ENCODE peak calls at places on chromosomes 13 and 19, in five cellular contexts. One of them, this sample, is unnamed.
A peak's percentile ranks its signal among the peaks of the same experiment; 100 is the strongest.

GRCh38 chr13:96551540-96551939 is 442.7 kb downstream of the OXGR1 start:
- DNase-seq in IMR-90: no peak
- DNase-seq in mesendoderm: peak; percentile 8
- DNase-seq in neuronal stem cell: no peak
- DNase-seq in mesenchymal stem cell: peak; percentile 42
- DNase-seq in this sample: no peak

GRCh38 chr13:85935868-85936467 is 136.7 kb upstream of the SLITRK6 start:
- DNase-seq in IMR-90: no peak
- DNase-seq in mesendoderm: peak; percentile 15
- DNase-seq in neuronal stem cell: no peak
- DNase-seq in mesenchymal stem cell: no peak
- DNase-seq in this sample: no peak

GRCh38 chr13:114111577-114111976 is 20.8 kb downstream of the RASA3 start:
- DNase-seq in IMR-90: peak; percentile 97
- DNase-seq in mesendoderm: no peak
- DNase-seq in neuronal stem cell: no peak
- DNase-seq in mesenchymal stem cell: peak; percentile 99
- DNase-seq in this sample: no peak

GRCh38 chr13:99003851-99004471 is 26.1 kb upstream of the DOCK9 start:
- DNase-seq in IMR-90: no peak
- DNase-seq in mesendoderm: no peak
- DNase-seq in neuronal stem cell: no peak
- DNase-seq in mesenchymal stem cell: no peak
- DNase-seq in this sample: no peak

GRCh38 chr19:46859637-46860124 is 1.1 kb upstream of the ARHGAP35 start:
- DNase-seq in IMR-90: peak; percentile 55
- DNase-seq in mesendoderm: no peak
- DNase-seq in neuronal stem cell: no peak
- DNase-seq in mesenchymal stem cell: no peak
- DNase-seq in this sample: no peak

GRCh38 chr19:29680447-29680846 is 15.2 kb downstream of the PLEKHF1 start:
- DNase-seq in IMR-90: no peak
- DNase-seq in mesendoderm: no peak
- DNase-seq in neuronal stem cell: no peak
- DNase-seq in mesenchymal stem cell: no peak
- DNase-seq in this sample: no peak

GRCh38 chr13:50030315-50030714 is 15.1 kb downstream of the KCNRG start:
- DNase-seq in IMR-90: peak; percentile 29
- DNase-seq in mesendoderm: peak; percentile 75
- DNase-seq in neuronal stem cell: no peak
- DNase-seq in mesenchymal stem cell: no peak
- DNase-seq in this sample: no peak

GRCh38 chr19:2474232-2475017 is 1.5 kb upstream of the GADD45B start:
- DNase-seq in IMR-90: peak; percentile 87
- DNase-seq in mesendoderm: peak; percentile 95
- DNase-seq in neuronal stem cell: peak; percentile 88
- DNase-seq in mesenchymal stem cell: peak; percentile 96
- DNase-seq in this sample: peak; percentile 89

GRCh38 chr19:17686592-17687042 is 1.5 kb downstream of the UNC13A start:
- DNase-seq in IMR-90: no peak
- DNase-seq in mesendoderm: peak; percentile 89
- DNase-seq in neuronal stem cell: no peak
- DNase-seq in mesenchymal stem cell: peak; percentile 46
- DNase-seq in this sample: peak; percentile 87
- H3K4ac ChIP-seq in IMR-90: no peak overlapping the region
- H3K4ac ChIP-seq in mesendoderm: peak overlapping the region; percentile 17
- H3K4ac ChIP-seq in neuronal stem cell: no peak overlapping the region
- H3K4ac ChIP-seq in mesenchymal stem cell: no peak overlapping the region
- H3K4ac ChIP-seq in this sample: no peak overlapping the region

GRCh38 chr19:3862826-3863500 is 5.9 kb downstream of the ZFR2 start:
- DNase-seq in IMR-90: no peak
- DNase-seq in mesendoderm: no peak
- DNase-seq in neuronal stem cell: no peak
- DNase-seq in mesenchymal stem cell: no peak
- DNase-seq in this sample: no peak

GRCh38 chr19:3867971-3868769 is 668 bp downstream of the ZFR2 start:
- DNase-seq in IMR-90: no peak
- DNase-seq in mesendoderm: peak; percentile 20
- DNase-seq in neuronal stem cell: no peak
- DNase-seq in mesenchymal stem cell: no peak
- DNase-seq in this sample: peak; percentile 67

GRCh38 chr19:3868770-3869456 is at the start of gene ZFR2:
- DNase-seq in IMR-90: no peak
- DNase-seq in mesendoderm: peak; percentile 82
- DNase-seq in neuronal stem cell: no peak
- DNase-seq in mesenchymal stem cell: no peak
- DNase-seq in this sample: peak; percentile 78

GRCh38 chr19:3863648-3864047 is 5.2 kb downstream of the ZFR2 start:
- DNase-seq in IMR-90: no peak
- DNase-seq in mesendoderm: no peak
- DNase-seq in neuronal stem cell: no peak
- DNase-seq in mesenchymal stem cell: no peak
- DNase-seq in this sample: no peak

DNA sequence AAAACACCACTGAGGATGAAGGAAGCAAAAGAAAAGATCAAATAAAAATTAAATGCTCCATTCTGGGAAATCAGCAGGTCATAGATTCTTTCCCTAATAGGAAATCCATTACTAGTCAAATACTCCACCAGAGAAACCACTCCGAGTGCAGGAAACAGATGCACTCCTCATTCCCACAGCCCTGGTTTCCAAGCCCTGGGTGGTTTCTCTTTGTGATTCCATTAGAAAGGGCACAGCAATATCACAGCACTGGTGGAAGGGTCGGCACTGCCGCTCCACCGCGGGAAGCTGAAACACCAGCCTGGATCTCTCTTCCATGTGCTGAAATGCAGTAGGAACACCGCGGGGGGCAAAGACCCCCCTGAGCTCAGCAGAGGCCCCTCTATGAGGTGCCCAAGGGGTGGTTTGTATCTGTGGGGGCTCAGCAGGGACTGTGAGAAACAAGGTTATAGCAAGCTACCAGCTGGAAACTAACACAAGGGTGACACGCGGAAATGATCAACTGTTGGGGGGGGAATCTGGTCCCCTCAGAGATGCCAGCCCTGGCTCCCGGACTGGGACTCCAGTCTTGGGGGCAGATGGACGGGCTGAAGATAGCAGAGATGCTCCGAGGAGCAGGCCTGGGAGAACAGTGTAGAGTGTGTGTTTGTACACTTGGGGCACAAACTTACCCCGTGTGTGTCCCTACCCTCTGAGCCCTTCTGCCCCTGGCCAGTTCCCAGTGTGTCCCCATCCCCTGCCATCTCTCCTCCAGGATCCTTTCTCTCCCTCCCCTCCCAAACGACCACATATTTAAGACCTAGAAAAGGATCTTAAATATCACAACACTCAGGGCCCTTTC is 1.8 kb downstream of the ZFR2 start:
- DNase-seq in IMR-90: no peak
- DNase-seq in mesendoderm: no peak
- DNase-seq in neuronal stem cell: no peak
- DNase-seq in mesenchymal stem cell: no peak
- DNase-seq in this sample: no peak
- H3K4ac ChIP-seq in IMR-90: no peak overlapping the region
- H3K4ac ChIP-seq in mesendoderm: no peak overlapping the region
- H3K4ac ChIP-seq in neuronal stem cell: no peak overlapping the region
- H3K4ac ChIP-seq in mesenchymal stem cell: no peak overlapping the region
- H3K4ac ChIP-seq in this sample: no peak overlapping the region

DNA sequence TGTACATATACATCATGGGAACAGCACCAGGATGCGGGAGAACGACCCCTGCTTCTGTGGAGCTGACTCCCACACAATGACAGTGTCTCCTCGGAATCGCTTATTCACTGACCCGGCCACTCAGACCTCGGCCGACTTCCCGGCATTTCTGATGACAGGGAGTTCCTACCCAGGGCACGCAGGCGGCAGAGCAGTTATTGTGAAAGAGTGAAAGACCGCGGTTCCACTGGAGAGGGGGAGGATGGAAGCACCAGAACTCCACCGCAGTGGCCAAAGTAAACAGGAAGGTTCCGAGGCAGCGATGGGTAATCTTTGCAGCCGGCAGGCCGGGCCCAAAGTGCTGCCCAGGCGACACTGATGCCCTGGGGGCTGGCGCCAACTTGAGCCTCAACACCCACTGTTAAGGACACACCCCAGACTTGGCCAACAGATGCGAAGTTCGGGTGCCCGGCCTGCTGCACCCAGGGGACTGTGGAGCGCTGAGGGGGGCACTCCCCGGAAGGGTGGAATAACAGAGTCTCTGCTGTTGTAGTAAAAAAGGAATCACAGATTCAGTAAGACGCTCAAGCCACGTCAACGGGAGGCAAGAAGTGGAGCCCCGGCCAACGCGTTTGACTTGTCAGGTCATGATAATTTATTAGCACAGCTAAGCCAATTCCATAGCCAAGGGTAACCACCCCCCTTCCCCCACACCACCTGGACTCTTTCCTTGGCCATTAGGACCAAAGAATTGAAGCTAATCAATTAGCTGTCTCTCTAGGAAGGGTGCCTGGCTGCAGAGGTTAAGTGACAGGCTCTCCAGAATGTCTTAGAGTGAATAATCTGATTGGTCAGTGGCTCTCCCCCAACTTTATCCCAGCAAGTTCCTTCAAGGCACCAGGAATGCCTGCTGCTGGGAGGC is 5.8 kb downstream of the MLLT1 start:
- DNase-seq in IMR-90: peak; percentile 88
- DNase-seq in mesendoderm: no peak
- DNase-seq in neuronal stem cell: no peak
- DNase-seq in mesenchymal stem cell: peak; percentile 97
- DNase-seq in this sample: no peak
- H3K4ac ChIP-seq in IMR-90: peak overlapping the region; percentile 96
- H3K4ac ChIP-seq in mesendoderm: no peak overlapping the region
- H3K4ac ChIP-seq in neuronal stem cell: no peak overlapping the region
- H3K4ac ChIP-seq in mesenchymal stem cell: peak overlapping the region; percentile 95
- H3K4ac ChIP-seq in this sample: no peak overlapping the region

DNA sequence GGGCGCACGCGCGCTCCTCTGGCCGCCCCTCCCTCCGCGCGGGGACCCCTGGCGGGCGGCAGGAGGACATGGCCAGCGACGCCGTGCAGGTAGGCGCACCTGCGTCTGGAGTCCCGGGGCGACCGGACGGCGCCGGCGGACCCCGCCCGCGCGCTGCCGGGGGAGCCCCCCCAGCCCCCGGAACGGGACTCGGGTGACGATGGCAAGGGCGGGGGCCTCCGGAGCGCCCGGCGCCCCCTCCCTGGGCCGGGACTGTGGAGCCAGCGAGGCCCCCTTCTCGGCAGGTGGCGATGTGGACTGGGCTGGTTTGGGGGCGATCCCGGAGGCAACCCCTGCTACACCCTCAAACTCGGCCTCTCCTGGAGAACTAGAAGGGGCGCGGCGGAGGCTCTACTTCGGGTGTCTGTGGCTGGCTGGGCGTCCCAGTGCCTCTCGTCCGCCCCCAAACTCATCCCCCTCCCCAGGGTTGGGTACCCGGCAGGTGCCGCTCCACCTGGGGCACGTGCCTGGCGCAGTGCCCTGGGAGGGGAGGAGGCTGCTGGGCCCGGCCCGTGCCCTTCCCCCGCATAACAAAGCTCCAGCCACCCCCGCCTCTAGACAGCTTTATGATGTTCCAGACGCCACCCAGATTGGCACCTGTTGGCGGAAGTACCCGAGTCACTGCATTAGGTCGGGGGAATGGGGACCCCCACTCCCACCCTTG is 499 bp downstream of the PKN1 start:
- DNase-seq in IMR-90: no peak
- DNase-seq in mesendoderm: no peak
- DNase-seq in neuronal stem cell: no peak
- DNase-seq in mesenchymal stem cell: no peak
- DNase-seq in this sample: no peak
- H3K4ac ChIP-seq in IMR-90: peak overlapping the region; percentile 69
- H3K4ac ChIP-seq in mesendoderm: peak overlapping the region; percentile 73
- H3K4ac ChIP-seq in neuronal stem cell: no peak overlapping the region
- H3K4ac ChIP-seq in mesenchymal stem cell: peak overlapping the region; percentile 88
- H3K4ac ChIP-seq in this sample: no peak overlapping the region

DNA sequence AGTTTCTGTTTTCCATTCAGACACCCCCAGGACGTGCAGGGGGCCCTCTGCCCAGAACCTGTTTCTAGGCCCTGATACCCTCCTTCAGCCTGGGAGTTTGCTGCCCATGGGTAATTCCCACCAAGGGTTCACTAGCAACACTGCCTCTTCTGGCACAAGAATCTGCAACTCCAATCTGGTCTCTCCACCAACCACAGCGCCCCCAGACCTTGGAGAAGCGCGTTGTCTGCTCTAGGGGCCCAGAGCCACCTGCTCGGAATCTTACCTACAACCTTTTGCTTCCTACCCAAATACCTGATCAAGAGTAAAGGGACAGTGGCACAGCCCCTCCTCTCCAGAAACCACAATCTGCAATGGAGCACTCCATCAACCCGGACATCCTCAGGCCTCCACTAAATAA is 763 bp downstream of the ZNF180 start:
- DNase-seq in IMR-90: no peak
- DNase-seq in mesendoderm: no peak
- DNase-seq in neuronal stem cell: no peak
- DNase-seq in mesenchymal stem cell: no peak
- DNase-seq in this sample: peak; percentile 55
- H3K4ac ChIP-seq in IMR-90: peak overlapping the region; percentile 98
- H3K4ac ChIP-seq in mesendoderm: no peak overlapping the region
- H3K4ac ChIP-seq in neuronal stem cell: no peak overlapping the region
- H3K4ac ChIP-seq in mesenchymal stem cell: no peak overlapping the region
- H3K4ac ChIP-seq in this sample: no peak overlapping the region

GRCh38 chr13:46675016-46675415 is 121.9 kb downstream of the ESD start:
- DNase-seq in IMR-90: no peak
- DNase-seq in mesendoderm: no peak
- DNase-seq in neuronal stem cell: no peak
- DNase-seq in mesenchymal stem cell: no peak
- DNase-seq in this sample: no peak
- H3K4ac ChIP-seq in IMR-90: no peak overlapping the region
- H3K4ac ChIP-seq in mesendoderm: no peak overlapping the region
- H3K4ac ChIP-seq in neuronal stem cell: no peak overlapping the region
- H3K4ac ChIP-seq in mesenchymal stem cell: no peak overlapping the region
- H3K4ac ChIP-seq in this sample: no peak overlapping the region

DNA sequence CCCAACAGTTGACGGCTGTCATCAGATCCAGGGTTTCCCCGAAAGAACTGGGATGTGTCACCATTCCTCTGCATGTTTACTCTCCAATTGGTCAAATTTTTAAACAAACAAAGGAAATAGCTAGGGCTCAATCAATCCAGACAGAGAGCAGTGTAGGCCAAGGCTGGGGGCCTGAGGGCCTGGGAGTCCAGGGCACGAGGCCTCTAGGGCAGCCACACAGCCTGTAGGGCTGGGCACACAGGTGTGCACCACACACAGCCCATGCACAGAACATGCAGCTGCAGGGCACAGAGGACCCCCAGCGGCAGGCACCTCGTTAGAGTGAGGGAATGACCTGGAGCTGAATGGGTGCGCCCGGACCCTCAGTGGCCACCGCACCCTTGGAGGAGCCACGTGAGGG is 9.5 kb downstream of the MIER2 start:
- DNase-seq in IMR-90: no peak
- DNase-seq in mesendoderm: no peak
- DNase-seq in neuronal stem cell: no peak
- DNase-seq in mesenchymal stem cell: no peak
- DNase-seq in this sample: no peak
- H3K4ac ChIP-seq in IMR-90: no peak overlapping the region
- H3K4ac ChIP-seq in mesendoderm: no peak overlapping the region
- H3K4ac ChIP-seq in neuronal stem cell: no peak overlapping the region
- H3K4ac ChIP-seq in mesenchymal stem cell: no peak overlapping the region
- H3K4ac ChIP-seq in this sample: no peak overlapping the region